ENCODE peak calls at places on chromosomes 6 and 20, in six cellular contexts. E is HL-60, Z is fibroblast of mammary gland, Q is fibroblast of the aortic adventitia, G is uterus, D is A549. J is an unnamed sample.

GRCh38 chr20:48729538-48729937 is 98.3 kb downstream of the PREX1 start:
- DNase-seq in E (peak; percentile 56), Z (no peak), Q (no peak), G (no peak), D (no peak), J (no peak)

GRCh38 chr6:111746983-111747773 is 126.1 kb downstream of the FYN start:
- DNase-seq in E (no peak), Z (no peak), Q (no peak), G (no peak), D (no peak), J (no peak)

GRCh38 chr6:65937982-65938381 is 231.0 kb upstream of the EYS start:
- DNase-seq in E (no peak), Z (peak; percentile 50), Q (no peak), G (no peak), D (peak; percentile 27), J (peak; percentile 27)

GRCh38 chr6:56055066-56055465 is 179.7 kb upstream of the BMP5 start:
- DNase-seq in E (no peak), Z (no peak), Q (peak; percentile 26), G (no peak), D (no peak), J (no peak)

GRCh38 chr6:106084973-106085686 is 1.0 kb upstream of the PRDM1 start:
- DNase-seq in E (no peak), Z (peak; percentile 68), Q (no peak), G (no peak), D (peak; percentile 50), J (no peak)

GRCh38 chr20:35359335-35359997 is 52.3 kb downstream of the UQCC1 start:
- DNase-seq in E (no peak), Z (no peak), Q (no peak), G (no peak), D (no peak), J (no peak)

GRCh38 chr6:77173472-77174074 is 289.7 kb downstream of the HTR1B start:
- DNase-seq in E (no peak), Z (peak; percentile 3), Q (no peak), G (no peak), D (peak; percentile 21), J (no peak)

GRCh38 chr6:125597411-125598253 is 151.8 kb upstream of the HEY2 start:
- DNase-seq in E (no peak), Z (no peak), Q (peak; percentile 68), G (no peak), D (no peak), J (no peak)

GRCh38 chr6:37314803-37315515 is 38.8 kb upstream of the RNF8 start:
- DNase-seq in E (peak; percentile 64), Z (peak; percentile 47), Q (peak; percentile 46), G (no peak), D (peak; percentile 38), J (no peak)

GRCh38 chr20:8693709-8694108 is 375.2 kb upstream of the PLCB4 start:
- DNase-seq in E (no peak), Z (peak; percentile 85), Q (peak; percentile 64), G (no peak), D (no peak), J (no peak)

GRCh38 chr6:41239467-41240159 is 11.5 kb downstream of the TREML4 start:
- DNase-seq in E (no peak), Z (no peak), Q (no peak), G (no peak), D (no peak), J (no peak)

GRCh38 chr20:56845546-56846081 is 216.5 kb downstream of the TFAP2C start:
- DNase-seq in E (no peak), Z (no peak), Q (no peak), G (no peak), D (no peak), J (no peak)

GRCh38 chr6:104642871-104643270 is 216.8 kb downstream of the HACE1 start:
- DNase-seq in E (no peak), Z (peak; percentile 19), Q (peak; percentile 2), G (no peak), D (no peak), J (no peak)

GRCh38 chr6:16224409-16224808 is 14.0 kb upstream of the GMPR start:
- DNase-seq in E (peak; percentile 76), Z (no peak), Q (no peak), G (no peak), D (no peak), J (no peak)

GRCh38 chr20:5529331-5530142 is 212.8 kb upstream of the PROKR2 start:
- DNase-seq in E (peak; percentile 90), Z (peak; percentile 68), Q (peak; percentile 65), G (peak; percentile 60), D (peak; percentile 87), J (peak; percentile 87)

GRCh38 chr6:27157461-27158315 is 89.8 kb upstream of the PRSS16 start:
- DNase-seq in E (peak; percentile 80), Z (peak; percentile 83), Q (peak; percentile 73), G (peak; percentile 74), D (peak; percentile 87), J (no peak)

DNA sequence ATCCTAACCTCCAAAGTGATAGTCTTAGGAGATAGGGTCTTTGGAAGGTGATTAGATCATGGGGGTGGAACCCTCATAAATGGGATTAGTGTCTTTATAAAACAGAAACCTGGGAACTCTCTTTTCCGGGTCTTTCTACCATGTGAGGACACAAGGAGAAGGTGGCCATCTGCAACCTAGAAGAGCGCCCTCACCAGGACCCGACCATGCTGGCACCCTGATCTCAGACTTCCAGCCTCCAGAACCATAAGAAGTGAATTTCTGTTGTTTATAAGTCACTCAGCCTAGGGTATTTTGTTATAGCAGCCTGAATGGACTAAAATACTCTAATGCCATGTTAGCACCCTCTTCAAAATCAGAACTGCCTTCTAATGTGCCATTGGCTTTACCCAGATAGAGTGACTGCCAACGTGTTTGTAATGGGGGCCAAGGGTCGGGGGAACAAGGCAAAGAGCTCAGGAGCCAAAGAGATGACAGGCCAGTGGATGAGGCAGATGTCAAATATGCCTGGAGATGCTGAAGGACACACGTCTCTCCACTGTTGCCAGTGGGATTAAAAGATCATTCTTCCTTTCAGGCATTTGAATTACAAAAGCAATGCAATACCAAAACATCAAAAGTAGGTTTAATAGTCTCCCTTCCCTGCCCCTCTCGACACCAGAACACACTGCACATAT is 21.0 kb downstream of the TUBB2B start:
- DNase-seq in E (no peak), Z (no peak), Q (no peak), G (no peak), D (no peak), J (no peak)
- TF ChIP-seq CTCF in E (no peak), Z (no peak), Q (no peak), G (no peak), D (no peak), J (no peak)

DNA sequence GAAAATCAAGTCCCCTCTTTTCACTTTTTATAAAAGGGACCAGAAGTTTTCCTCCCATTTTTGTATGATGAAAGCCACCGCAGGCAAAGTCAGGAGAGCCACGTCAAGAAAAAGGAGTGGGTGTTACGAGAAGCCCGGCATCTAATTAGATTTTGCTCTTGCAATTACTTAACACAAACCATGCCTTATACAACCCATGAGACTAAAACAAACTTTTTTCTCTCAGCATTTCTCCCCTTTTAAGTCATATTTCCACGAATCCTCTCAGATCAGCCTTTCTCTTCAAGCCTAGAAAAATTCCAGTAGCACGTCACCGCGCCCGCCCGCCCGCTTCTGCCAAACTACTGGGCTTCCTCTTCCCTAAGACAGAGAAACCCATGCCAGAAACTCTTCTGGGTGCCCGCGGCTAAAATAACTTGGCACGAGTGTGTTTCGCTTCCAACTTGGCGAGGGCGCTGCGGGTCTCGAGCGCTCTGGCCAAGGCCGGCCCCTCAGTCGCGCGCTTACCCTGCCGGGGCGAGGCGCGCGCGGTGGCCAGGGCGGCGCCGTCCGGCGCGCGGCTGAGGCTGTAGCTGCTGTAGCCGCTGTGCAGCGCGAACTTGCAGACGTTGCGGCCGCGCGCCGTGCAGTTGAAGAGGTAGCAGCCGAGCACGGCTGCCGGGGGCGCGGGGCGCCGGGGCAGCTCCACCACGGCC is 1.1 kb downstream of the LRP11 start:
- DNase-seq in E (peak; percentile 64), Z (peak; percentile 50), Q (peak; percentile 73), G (peak; percentile 49), D (peak; percentile 69), J (no peak)
- TF ChIP-seq CTCF in E (no peak), Z (no peak), Q (no peak), G (no peak), D (no peak), J (no peak)

DNA sequence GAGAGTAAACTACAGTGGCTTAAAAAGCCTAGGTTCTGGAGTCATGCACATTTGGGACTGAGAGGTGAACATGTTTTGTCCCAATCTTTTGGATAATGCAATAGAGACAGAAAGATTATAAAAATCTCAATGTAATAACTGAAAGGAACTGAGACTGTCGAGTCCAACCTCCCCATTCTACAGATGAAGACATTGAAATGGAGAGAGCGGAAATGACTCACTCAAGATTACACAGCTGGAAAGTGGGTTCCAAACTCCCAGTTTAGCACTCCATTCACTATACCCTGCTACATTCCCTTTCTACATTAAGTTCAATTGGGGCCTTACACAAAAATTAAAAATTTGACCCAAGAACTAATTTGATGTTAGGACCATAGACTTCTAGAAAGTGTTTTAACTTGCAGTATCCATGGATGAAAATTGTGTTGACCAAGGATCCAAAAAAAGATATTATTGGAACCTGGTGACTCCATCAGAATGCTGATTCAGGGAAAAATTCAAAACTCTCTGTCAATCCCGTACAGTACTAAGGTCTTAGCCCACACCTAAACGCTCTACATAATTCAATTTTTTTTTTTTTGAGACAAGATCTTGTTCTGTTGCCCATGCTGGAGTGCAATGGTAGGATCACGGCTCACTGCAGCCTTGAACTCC is 1.5 kb upstream of the ILRUN start:
- DNase-seq in E (no peak), Z (no peak), Q (no peak), G (no peak), D (no peak), J (no peak)
- TF ChIP-seq CTCF in E (no peak), Z (no peak), Q (no peak), G (no peak), D (no peak), J (no peak)

GRCh38 chr6:113122060-113122459 is 735.1 kb upstream of the MARCKS start:
- DNase-seq in E (no peak), Z (peak; percentile 82), Q (peak; percentile 88), G (no peak), D (peak; percentile 83), J (no peak)
- TF ChIP-seq CTCF in E (no peak), Z (peak; percentile 41), Q (peak; percentile 43), G (no peak), D (peak; percentile 37), J (no peak)